ENCODE peak calls at places on chromosomes 13 and 19, in seven cellular contexts. K is tibial artery, E is occipital lobe, P is GM23248, M is cardiac fibroblast, S is SW480, W is H54. J is an unnamed sample.

GRCh38 chr19:37594982-37595382 is 306 bp downstream of the ZNF540 start:
- DNase-seq in K (peak), E (peak), S (no peak), M (peak), P (peak), W (peak), J (peak)

GRCh38 chr13:107534548-107534947 is 680.8 kb downstream of the LIG4 start:
- DNase-seq in P (peak), S (no peak), M (no peak), W (no peak), K (no peak), E (no peak), J (no peak)

GRCh38 chr19:47267350-47267759 is 7.3 kb upstream of the INAFM1 start:
- DNase-seq in W (no peak), E (peak), S (no peak), K (no peak), P (no peak), M (no peak), J (peak)

GRCh38 chr19:37007587-37008220 is 70.5 kb upstream of the ZNF420 start:
- DNase-seq in K (no peak), W (no peak), P (peak), M (peak), E (no peak), S (no peak), J (no peak)

GRCh38 chr19:19192910-19193423 is 909 bp downstream of the RFXANK start:
- DNase-seq in E (no peak), P (peak), K (no peak), M (peak), S (no peak), W (no peak), J (no peak)

GRCh38 chr13:112510002-112510780 is 77.8 kb downstream of the TUBGCP3 start:
- DNase-seq in P (peak), S (peak), W (peak), M (peak), E (peak), K (no peak), J (peak)

GRCh38 chr19:772043-772442 is 21.1 kb downstream of the MISP start:
- DNase-seq in M (no peak), E (no peak), P (no peak), K (no peak), S (no peak), W (no peak), J (no peak)

GRCh38 chr19:13314761-13315160 is 164.6 kb downstream of the IER2 start:
- DNase-seq in E (no peak), W (no peak), M (no peak), K (no peak), P (no peak), S (no peak), J (no peak)

GRCh38 chr19:17340302-17340870 is 3.0 kb downstream of the GTPBP3 start:
- DNase-seq in E (no peak), K (no peak), S (peak), M (no peak), W (no peak), P (no peak), J (no peak)

GRCh38 chr19:38975214-38975860 is at the start of gene FBXO17:
- DNase-seq in P (peak), W (peak), K (peak), S (peak), M (peak), E (peak), J (peak)

GRCh38 chr13:68923995-68924394 is 1183.6 kb upstream of the ATXN8OS start:
- DNase-seq in M (no peak), S (no peak), E (no peak), W (no peak), K (no peak), P (no peak), J (no peak)

GRCh38 chr13:56924401-56924800 is 216.3 kb upstream of the PRR20A start:
- DNase-seq in K (no peak), P (no peak), E (no peak), S (no peak), W (no peak), M (no peak), J (no peak)

GRCh38 chr19:17473041-17473440 is 2.7 kb downstream of the SLC27A1 start:
- DNase-seq in S (peak), M (peak), K (no peak), W (no peak), E (no peak), P (peak), J (no peak)

GRCh38 chr19:4443188-4443587 is 14.4 kb downstream of the UBXN6 start:
- DNase-seq in K (no peak), P (no peak), W (no peak), S (no peak), E (no peak), M (no peak), J (no peak)

GRCh38 chr13:75481176-75482069 is 546 bp downstream of the TBC1D4 start:
- DNase-seq in S (peak), M (no peak), E (peak), P (peak), W (no peak), K (peak), J (peak)

GRCh38 chr19:46481947-46482346 is 10.6 kb upstream of the PNMA8A start:
- DNase-seq in M (peak), K (no peak), W (no peak), S (no peak), E (no peak), P (peak), J (no peak)

GRCh38 chr19:48332351-48332661 is 7.0 kb downstream of the EMP3 start:
- DNase-seq in P (no peak), E (no peak), S (no peak), M (no peak), W (no peak), K (no peak), J (no peak)